ENCODE peak calls at places on chromosome 9, in nine cellular contexts. E, R, D, S, P, N, O, L and G are unnamed samples.

GRCh38 chr9:6818292-6818922 is 60.6 kb downstream of the KDM4C start:
- DNase-seq in E (no peak), R (no peak), D (no peak), S (no peak), P (no peak), N (no peak), O (no peak), L (no peak), G (no peak)

GRCh38 chr9:136208675-136209074 is 3.7 kb upstream of the LHX3 start:
- DNase-seq in E (no peak), R (no peak), D (no peak), S (no peak), P (no peak), N (no peak), O (no peak), L (no peak), G (no peak)

GRCh38 chr9:136091582-136092352 is 3.3 kb downstream of the NACC2 start:
- DNase-seq in E (no peak), R (no peak), D (no peak), S (no peak), P (peak), N (peak), O (peak), L (no peak), G (no peak)

GRCh38 chr9:121944741-121945191 is 148.3 kb downstream of the TTLL11 start:
- DNase-seq in E (no peak), R (no peak), D (no peak), S (no peak), P (peak), N (no peak), O (peak), L (no peak), G (no peak)

GRCh38 chr9:137226338-137227056 is 805 bp upstream of the RNF224 start:
- DNase-seq in E (no peak), R (no peak), D (no peak), S (no peak), P (no peak), N (no peak), O (peak), L (no peak), G (no peak)

GRCh38 chr9:38006163-38006562 is 62.9 kb downstream of the SHB start:
- DNase-seq in E (no peak), R (no peak), D (no peak), S (no peak), P (no peak), N (no peak), O (no peak), L (no peak), G (no peak)

GRCh38 chr9:93093449-93094293 is 2.3 kb upstream of the CARD19 start:
- DNase-seq in E (peak), R (no peak), D (peak), S (peak), P (no peak), N (no peak), O (no peak), L (peak), G (peak)

GRCh38 chr9:117821943-117822342 is 117.7 kb downstream of the TLR4 start:
- DNase-seq in E (no peak), R (no peak), D (no peak), S (no peak), P (no peak), N (no peak), O (no peak), L (no peak), G (no peak)

GRCh38 chr9:96219615-96220257 is 82.2 kb downstream of the HSD17B3 start:
- DNase-seq in E (no peak), R (peak), D (no peak), S (peak), P (no peak), N (no peak), O (no peak), L (peak), G (peak)

GRCh38 chr9:78386746-78387145 is 89.8 kb downstream of the PSAT1 start:
- DNase-seq in E (peak), R (no peak), D (no peak), S (no peak), P (peak), N (no peak), O (no peak), L (no peak), G (no peak)
- TF ChIP-seq POLR2A in E (no peak), R (no peak), D (no peak), S (no peak), P (no peak), N (no peak), O (no peak), L (no peak), G (no peak)

DNA sequence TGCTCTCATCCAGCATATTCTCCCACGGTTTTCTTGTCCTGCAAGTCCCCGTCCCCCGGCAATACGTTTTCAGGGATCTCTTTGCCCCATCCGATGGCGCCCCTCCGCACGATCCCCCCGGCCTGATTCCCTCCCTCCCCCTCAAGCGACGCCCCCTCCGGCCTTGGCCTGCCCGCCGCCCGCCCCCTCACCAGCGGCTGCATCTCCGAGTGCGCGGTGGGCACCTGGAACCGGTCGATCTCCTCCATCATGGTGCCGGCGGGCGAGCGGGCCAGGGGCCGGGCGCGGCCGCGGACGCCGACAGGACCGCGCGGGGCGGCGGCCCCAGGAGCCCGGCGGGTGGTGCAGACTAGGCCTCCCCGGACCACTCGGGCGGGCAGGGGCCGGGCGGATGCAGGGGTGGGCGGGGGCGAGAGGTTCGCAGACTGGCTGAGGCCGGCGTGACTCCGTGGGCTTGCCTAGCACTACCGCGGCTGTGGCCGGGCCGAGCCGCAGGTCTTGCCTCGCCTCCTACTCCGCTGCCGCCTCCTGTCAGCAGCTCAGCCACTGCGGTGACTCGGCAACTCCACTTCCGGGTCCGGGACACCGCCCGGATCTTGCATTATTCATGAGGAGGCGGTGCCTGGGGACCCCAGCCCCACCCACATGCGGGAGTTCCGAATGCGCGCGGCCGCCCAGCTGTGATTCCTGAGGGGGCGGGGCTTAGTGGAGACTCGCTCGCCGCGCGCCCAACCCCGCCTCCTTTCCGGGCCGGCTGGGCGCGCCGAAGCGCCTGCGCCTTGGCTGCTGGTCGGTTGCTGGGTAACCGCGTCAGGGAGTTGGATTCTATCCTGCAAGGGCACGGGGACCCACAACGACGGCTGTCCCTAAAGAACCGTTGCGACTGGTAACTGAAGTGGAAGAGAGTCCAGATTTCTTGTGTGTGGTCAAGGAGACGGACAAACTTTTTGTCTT is at the start of the genes DNAI1 and FAM219A:
- DNase-seq in E (peak), R (peak), D (peak), S (peak), P (peak), N (peak), O (peak), L (peak), G (peak)
- TF ChIP-seq POLR2A in E (peak), R (peak), D (peak), S (peak), P (peak), N (peak), O (peak), L (peak), G (peak)

GRCh38 chr9:135076143-135076875 is 11.2 kb upstream of the OLFM1 start:
- DNase-seq in E (peak), R (no peak), D (peak), S (peak), P (no peak), N (no peak), O (no peak), L (peak), G (no peak)

GRCh38 chr9:135073741-135074305 is 13.6 kb upstream of the OLFM1 start:
- DNase-seq in E (peak), R (no peak), D (peak), S (peak), P (no peak), N (no peak), O (no peak), L (peak), G (peak)

GRCh38 chr9:135076876-135077430 is 10.5 kb upstream of the OLFM1 start:
- DNase-seq in E (peak), R (no peak), D (peak), S (peak), P (no peak), N (no peak), O (no peak), L (peak), G (peak)

GRCh38 chr9:135074354-135075233 is 12.9 kb upstream of the OLFM1 start:
- DNase-seq in E (peak), R (peak), D (peak), S (peak), P (no peak), N (no peak), O (no peak), L (peak), G (no peak)

DNA sequence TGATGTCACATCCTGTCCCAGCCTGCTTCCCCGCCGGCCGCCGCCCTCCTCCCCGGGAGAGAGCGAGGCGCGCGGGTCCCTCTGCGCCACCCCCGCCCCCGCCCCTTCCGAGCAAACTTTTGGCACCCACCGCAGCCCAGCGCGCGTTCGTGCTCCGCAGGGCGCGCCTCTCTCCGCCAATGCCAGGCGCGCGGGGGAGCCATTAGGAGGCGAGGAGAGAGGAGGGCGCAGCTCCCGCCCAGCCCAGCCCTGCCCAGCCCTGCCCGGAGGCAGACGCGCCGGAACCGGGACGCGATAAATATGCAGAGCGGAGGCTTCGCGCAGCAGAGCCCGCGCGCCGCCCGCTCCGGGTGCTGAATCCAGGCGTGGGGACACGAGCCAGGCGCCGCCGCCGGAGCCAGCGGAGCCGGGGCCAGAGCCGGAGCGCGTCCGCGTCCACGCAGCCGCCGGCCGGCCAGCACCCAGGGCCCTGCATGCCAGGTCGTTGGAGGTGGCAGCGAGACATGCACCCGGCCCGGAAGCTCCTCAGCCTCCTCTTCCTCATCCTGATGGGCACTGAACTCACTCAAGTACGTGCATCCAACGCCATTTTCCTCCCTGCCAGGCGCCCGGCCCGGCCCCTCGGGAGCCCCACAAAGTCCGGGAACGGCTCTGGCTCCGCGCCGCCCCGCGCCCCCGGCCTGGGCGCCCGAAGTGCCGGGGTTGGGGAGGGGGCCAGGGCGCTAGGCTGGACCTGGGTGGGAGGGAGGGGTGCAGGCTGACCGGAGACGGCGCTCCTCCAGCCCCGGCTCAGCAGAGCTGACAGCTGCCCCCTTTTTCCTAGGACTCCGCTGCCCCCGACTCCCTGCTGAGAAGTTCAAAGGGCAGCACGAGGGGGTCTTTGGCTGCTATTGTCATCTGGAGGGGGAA is 12.0 kb upstream of the OLFM1 start:
- DNase-seq in E (peak), R (no peak), D (peak), S (peak), P (no peak), N (no peak), O (peak), L (peak), G (peak)
- TF ChIP-seq POLR2A in E (no peak), R (no peak), D (no peak), S (no peak), P (no peak), N (peak), O (peak), L (no peak), G (no peak)

GRCh38 chr9:75087279-75087823 is 604 bp downstream of the NMRK1 start:
- DNase-seq in E (peak), R (peak), D (no peak), S (no peak), P (peak), N (peak), O (peak), L (no peak), G (no peak)
- TF ChIP-seq POLR2A in E (no peak), R (no peak), D (no peak), S (no peak), P (no peak), N (no peak), O (no peak), L (no peak), G (no peak)

GRCh38 chr9:777978-778377 is 63.5 kb upstream of the DMRT1 start:
- DNase-seq in E (no peak), R (no peak), D (no peak), S (no peak), P (no peak), N (no peak), O (no peak), L (no peak), G (no peak)
- TF ChIP-seq POLR2A in E (no peak), R (no peak), D (no peak), S (no peak), P (no peak), N (no peak), O (no peak), L (no peak), G (no peak)

GRCh38 chr9:114950761-114951160 is 20.4 kb upstream of the TNFSF8 start:
- DNase-seq in E (no peak), R (no peak), D (no peak), S (no peak), P (no peak), N (no peak), O (no peak), L (no peak), G (no peak)

GRCh38 chr9:114947058-114947457 is 16.7 kb upstream of the TNFSF8 start:
- DNase-seq in E (no peak), R (no peak), D (no peak), S (no peak), P (no peak), N (no peak), O (no peak), L (no peak), G (no peak)

GRCh38 chr9:114946013-114946412 is 15.6 kb upstream of the TNFSF8 start:
- DNase-seq in E (no peak), R (no peak), D (no peak), S (no peak), P (no peak), N (no peak), O (no peak), L (no peak), G (no peak)

GRCh38 chr9:114945601-114946000 is 15.2 kb upstream of the TNFSF8 start:
- DNase-seq in E (no peak), R (no peak), D (no peak), S (no peak), P (no peak), N (no peak), O (no peak), L (no peak), G (no peak)
- TF ChIP-seq POLR2A in E (no peak), R (no peak), D (no peak), S (no peak), P (no peak), N (no peak), O (no peak), L (no peak), G (no peak)